ENCODE peak calls at places on chromosomes 3 and 15, in six cellular contexts. W is activated T-cell treated with anti-CD3 and anti-CD28 coated beads, Interleukin-2, amount 50 U/mL, for 1 hour; R is DND-41; F is mucosa of descending colon; P is GM13976; Q is activated CD8-positive, alpha-beta memory T cell treated with anti-CD3 and anti-CD28 coated beads for 1 hour. V is an unnamed sample.

GRCh38 chr15:76209523-76209922 is 101.7 kb downstream of the ETFA start:
- DNase-seq in P (no peak), R (no peak), F (no peak), Q (no peak), W (no peak), V (no peak)

GRCh38 chr3:45313743-45314403 is 74.5 kb upstream of the LARS2 start:
- DNase-seq in R (no peak), W (no peak), Q (no peak), F (no peak), P (no peak), V (no peak)

GRCh38 chr15:98953000-98953776 is 54.4 kb downstream of the PGPEP1L start:
- DNase-seq in R (peak; percentile 69), Q (no peak), F (no peak), W (no peak), P (peak; percentile 61), V (no peak)

GRCh38 chr3:52845157-52845556 is 10.3 kb upstream of the MUSTN1 start:
- DNase-seq in R (no peak), Q (no peak), P (no peak), F (no peak), W (no peak), V (no peak)

GRCh38 chr15:60584355-60585023 is 105.5 kb upstream of the ICE2 start:
- DNase-seq in F (no peak), Q (no peak), R (no peak), W (no peak), P (no peak), V (no peak)

GRCh38 chr3:41045491-41045890 is 153.8 kb upstream of the CTNNB1 start:
- DNase-seq in R (no peak), P (no peak), W (no peak), Q (no peak), F (no peak), V (no peak)

GRCh38 chr3:185152433-185153169 is at the start of gene C3orf70:
- DNase-seq in P (peak; percentile 61), R (no peak), F (peak; percentile 83), W (peak; percentile 20), Q (no peak), V (no peak)

GRCh38 chr15:27249723-27250160 is 278.8 kb downstream of the GABRG3 start:
- DNase-seq in W (no peak), P (no peak), Q (no peak), R (no peak), F (no peak), V (no peak)

GRCh38 chr3:78177780-78178179 is 1137.9 kb downstream of the ROBO2 start:
- DNase-seq in Q (no peak), R (no peak), P (no peak), F (no peak), W (no peak), V (no peak)

GRCh38 chr15:97026781-97027180 is 696.3 kb downstream of the NR2F2 start:
- DNase-seq in R (no peak), Q (no peak), W (no peak), P (no peak), F (no peak), V (no peak)

GRCh38 chr3:188605960-188606359 is 452.0 kb downstream of the LPP start:
- DNase-seq in P (no peak), Q (no peak), W (no peak), R (no peak), F (no peak), V (no peak)

GRCh38 chr3:132034486-132035464 is at the start of gene CPNE4:
- DNase-seq in R (peak; percentile 58), P (peak; percentile 89), F (peak; percentile 75), W (peak; percentile 63), Q (no peak), V (no peak)

GRCh38 chr3:27712136-27713065 is 9.7 kb downstream of the EOMES start:
- DNase-seq in Q (peak; percentile 49), R (peak; percentile 81), F (peak; percentile 79), P (peak; percentile 86), W (peak; percentile 77), V (peak; percentile 85)

GRCh38 chr3:45311953-45312795 is 76.2 kb upstream of the LARS2 start:
- DNase-seq in W (no peak), Q (no peak), R (no peak), P (no peak), F (no peak), V (no peak)

GRCh38 chr3:74532446-74532845 is 82.0 kb downstream of the CNTN3 start:
- DNase-seq in F (no peak), P (no peak), W (no peak), Q (no peak), R (no peak), V (no peak)

GRCh38 chr3:180594631-180595348 is 7.2 kb upstream of the TTC14 start:
- DNase-seq in Q (no peak), P (peak; percentile 40), F (no peak), W (no peak), R (no peak), V (no peak)

GRCh38 chr3:9915252-9916141 is 1.4 kb upstream of the IL17RC start:
- DNase-seq in P (peak; percentile 68), Q (no peak), W (peak; percentile 44), R (no peak), F (peak; percentile 84), V (no peak)

GRCh38 chr3:168933614-168934013 is 729.9 kb downstream of the MECOM start:
- DNase-seq in Q (no peak), P (no peak), R (no peak), F (no peak), W (no peak), V (no peak)

GRCh38 chr15:56227315-56227714 is 16.4 kb downstream of the RFX7 start:
- DNase-seq in Q (no peak), P (no peak), W (no peak), R (no peak), F (no peak), V (no peak)

GRCh38 chr3:33392144-33392543 is 48.1 kb downstream of the UBP1 start:
- DNase-seq in W (no peak), P (no peak), R (no peak), Q (no peak), F (no peak), V (no peak)

GRCh38 chr15:70088887-70089691 is 8.6 kb downstream of the TLE3 start:
- DNase-seq in P (no peak), F (peak; percentile 38), W (no peak), R (no peak), Q (no peak), V (no peak)

GRCh38 chr15:87730706-87731105 is 525.8 kb downstream of the NTRK3 start:
- DNase-seq in P (no peak), F (no peak), W (no peak), R (no peak), Q (no peak), V (no peak)

GRCh38 chr3:42216820-42217416 is 49.1 kb downstream of the CCK start:
- DNase-seq in F (no peak), P (no peak), W (no peak), Q (no peak), R (peak; percentile 80), V (no peak)

GRCh38 chr15:67878647-67879293 is 38.9 kb upstream of the RNU6-1 start:
- DNase-seq in R (no peak), F (no peak), W (no peak), P (no peak), Q (no peak), V (no peak)

GRCh38 chr3:45826908-45827307 is 15.0 kb downstream of the LZTFL1 start:
- DNase-seq in F (no peak), Q (no peak), P (no peak), R (no peak), W (no peak), V (no peak)

GRCh38 chr3:155859859-155860258 is 5.6 kb upstream of the SLC33A1 start:
- DNase-seq in R (no peak), P (peak; percentile 49), F (no peak), W (no peak), Q (no peak), V (no peak)

GRCh38 chr3:56974242-56974945 is 86.1 kb upstream of the SPATA12 start:
- DNase-seq in F (no peak), Q (no peak), R (no peak), W (no peak), P (no peak), V (no peak)

GRCh38 chr15:58307313-58307961 is 124.4 kb upstream of the LIPC start:
- DNase-seq in R (no peak), W (no peak), F (no peak), Q (no peak), P (no peak), V (peak; percentile 26)

GRCh38 chr15:53833134-53833624 is 73.7 kb upstream of the WDR72 start:
- DNase-seq in W (no peak), Q (no peak), R (no peak), F (no peak), P (no peak), V (no peak)

GRCh38 chr3:108089544-108089943 is 1.3 kb downstream of the CD47 start:
- DNase-seq in P (no peak), W (no peak), Q (no peak), F (no peak), R (peak; percentile 10), V (no peak)

GRCh38 chr3:184134746-184135148 is 411 bp upstream of the EIF2B5 start:
- DNase-seq in P (peak; percentile 37), R (no peak), F (no peak), W (no peak), Q (no peak), V (no peak)

GRCh38 chr15:40982855-40983254 is 29.6 kb downstream of the CHAC1 start:
- DNase-seq in P (no peak), R (no peak), Q (no peak), F (no peak), W (no peak), V (no peak)

GRCh38 chr3:52831500-52832301 is 1.2 kb upstream of the ITIH4 start:
- DNase-seq in Q (no peak), W (no peak), R (no peak), P (no peak), F (peak; percentile 38), V (no peak)

GRCh38 chr3:132726341-132726823 is 4.2 kb upstream of the NPHP3 start:
- DNase-seq in Q (no peak), W (no peak), F (no peak), P (peak; percentile 40), R (no peak), V (peak; percentile 21)